ENCODE peak calls at places on chromosomes 7 and 10, in six cellular contexts. One of them, this sample, is unnamed. For H3K9me3, the result is how much of the 10 kb centered on the place peaks cover.

GRCh38 chr7:19713676-19714075 is 4.8 kb upstream of the POLR1F start:
- DNase-seq in kidney: no peak
- DNase-seq in fibroblast of lung: peak
- DNase-seq in PC-9: peak
- DNase-seq in hepatocyte: peak
- DNase-seq in psoas muscle: no peak
- DNase-seq in this sample: peak

GRCh38 chr10:61280303-61280702 is 172.9 kb downstream of the TMEM26 start:
- DNase-seq in psoas muscle: no peak
- DNase-seq in PC-9: peak
- DNase-seq in fibroblast of lung: peak
- DNase-seq in hepatocyte: no peak
- DNase-seq in kidney: no peak
- DNase-seq in this sample: no peak

GRCh38 chr7:157543276-157543675 is 206.5 kb downstream of the DNAJB6 start:
- DNase-seq in hepatocyte: no peak
- DNase-seq in psoas muscle: peak
- DNase-seq in fibroblast of lung: no peak
- DNase-seq in kidney: peak
- DNase-seq in PC-9: no peak
- DNase-seq in this sample: no peak

GRCh38 chr7:26157520-26158105 is 5.6 kb downstream of the NFE2L3 start:
- DNase-seq in psoas muscle: no peak
- DNase-seq in PC-9: no peak
- DNase-seq in fibroblast of lung: no peak
- DNase-seq in kidney: no peak
- DNase-seq in hepatocyte: no peak
- DNase-seq in this sample: no peak

GRCh38 chr10:32582946-32583345 is 137.0 kb downstream of the CCDC7 start:
- DNase-seq in PC-9: no peak
- DNase-seq in psoas muscle: no peak
- DNase-seq in hepatocyte: no peak
- DNase-seq in fibroblast of lung: peak
- DNase-seq in kidney: no peak
- DNase-seq in this sample: no peak

GRCh38 chr7:85041599-85042216 is 145.1 kb downstream of the SEMA3D start:
- DNase-seq in psoas muscle: peak
- DNase-seq in fibroblast of lung: peak
- DNase-seq in kidney: no peak
- DNase-seq in PC-9: no peak
- DNase-seq in hepatocyte: peak
- DNase-seq in this sample: no peak

GRCh38 chr10:31677198-31678138 is 251.2 kb downstream of the ARHGAP12 start:
- DNase-seq in hepatocyte: no peak
- DNase-seq in fibroblast of lung: peak
- DNase-seq in PC-9: no peak
- DNase-seq in psoas muscle: no peak
- DNase-seq in kidney: no peak
- DNase-seq in this sample: no peak

GRCh38 chr10:79399242-79399831 is 46.1 kb downstream of the ZCCHC24 start:
- DNase-seq in PC-9: no peak
- DNase-seq in psoas muscle: peak
- DNase-seq in hepatocyte: peak
- DNase-seq in kidney: peak
- DNase-seq in fibroblast of lung: peak
- DNase-seq in this sample: no peak

GRCh38 chr10:132539431-132539839 is 1.8 kb downstream of the INPP5A start:
- DNase-seq in kidney: peak
- DNase-seq in hepatocyte: no peak
- DNase-seq in fibroblast of lung: peak
- DNase-seq in psoas muscle: peak
- DNase-seq in PC-9: no peak
- DNase-seq in this sample: no peak

GRCh38 chr7:35617076-35617475 is 77.9 kb downstream of the HERPUD2 start:
- DNase-seq in psoas muscle: no peak
- DNase-seq in hepatocyte: no peak
- DNase-seq in kidney: no peak
- DNase-seq in PC-9: no peak
- DNase-seq in fibroblast of lung: peak
- DNase-seq in this sample: no peak

GRCh38 chr7:101128040-101128834 is 1.3 kb downstream of the SERPINE1 start:
- DNase-seq in fibroblast of lung: no peak
- DNase-seq in PC-9: peak
- DNase-seq in hepatocyte: no peak
- DNase-seq in psoas muscle: no peak
- DNase-seq in kidney: no peak
- DNase-seq in this sample: no peak

GRCh38 chr10:48765527-48765926 is 80.9 kb downstream of the WDFY4 start:
- DNase-seq in hepatocyte: no peak
- DNase-seq in kidney: no peak
- DNase-seq in psoas muscle: no peak
- DNase-seq in PC-9: no peak
- DNase-seq in fibroblast of lung: no peak
- DNase-seq in this sample: no peak

GRCh38 chr7:159370-160270 is 32.8 kb upstream of the FAM20C start:
- DNase-seq in psoas muscle: peak
- DNase-seq in kidney: peak
- DNase-seq in PC-9: no peak
- DNase-seq in hepatocyte: peak
- DNase-seq in fibroblast of lung: no peak
- DNase-seq in this sample: no peak

GRCh38 chr7:80129785-80130184 is 4.8 kb upstream of the GNAI1 start:
- DNase-seq in psoas muscle: no peak
- DNase-seq in hepatocyte: no peak
- DNase-seq in PC-9: no peak
- DNase-seq in kidney: no peak
- DNase-seq in fibroblast of lung: no peak
- DNase-seq in this sample: no peak

DNA sequence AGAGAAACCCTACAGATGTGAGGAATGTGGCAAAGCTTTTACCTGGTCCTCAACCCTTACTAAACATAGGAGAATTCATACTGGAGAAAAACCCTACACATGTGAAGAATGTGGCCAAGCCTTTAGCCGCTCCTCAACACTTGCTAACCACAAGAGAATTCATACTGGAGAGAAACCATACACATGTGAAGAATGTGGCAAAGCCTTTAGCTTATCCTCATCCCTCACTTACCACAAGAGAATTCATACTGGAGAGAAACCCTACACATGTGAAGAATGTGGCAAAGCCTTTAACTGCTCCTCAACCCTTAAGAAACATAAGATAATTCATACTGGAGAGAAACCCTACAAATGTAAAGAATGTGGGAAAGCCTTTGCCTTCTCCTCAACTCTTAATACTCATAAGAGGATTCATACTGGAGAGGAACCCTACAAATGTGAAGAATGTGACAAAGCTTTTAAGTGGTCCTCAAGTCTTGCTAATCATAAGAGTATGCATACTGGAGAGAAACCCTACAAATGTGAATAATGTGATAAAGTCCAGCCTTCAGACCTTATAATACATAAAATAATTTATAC is 38.2 kb downstream of the ZNF679 start:
- DNase-seq in kidney: no peak
- DNase-seq in PC-9: no peak
- DNase-seq in psoas muscle: no peak
- DNase-seq in fibroblast of lung: no peak
- DNase-seq in hepatocyte: no peak
- DNase-seq in this sample: no peak
- H3K9me3 ChIP-seq in kidney: under half
- H3K9me3 ChIP-seq in PC-9: under half
- H3K9me3 ChIP-seq in psoas muscle: under half
- H3K9me3 ChIP-seq in fibroblast of lung: under half
- H3K9me3 ChIP-seq in hepatocyte: under half
- H3K9me3 ChIP-seq in this sample: under half

GRCh38 chr10:69351589-69351988 is 65.1 kb downstream of the TACR2 start:
- DNase-seq in PC-9: no peak
- DNase-seq in kidney: no peak
- DNase-seq in psoas muscle: no peak
- DNase-seq in hepatocyte: no peak
- DNase-seq in fibroblast of lung: no peak
- DNase-seq in this sample: no peak
- H3K27ac ChIP-seq in PC-9: peak
- H3K27ac ChIP-seq in kidney: no peak
- H3K27ac ChIP-seq in psoas muscle: no peak
- H3K27ac ChIP-seq in hepatocyte: no peak
- H3K27ac ChIP-seq in fibroblast of lung: peak
- H3K27ac ChIP-seq in this sample: no peak

GRCh38 chr7:71026680-71027079 is 105.3 kb upstream of the GALNT17 start:
- DNase-seq in psoas muscle: no peak
- DNase-seq in PC-9: no peak
- DNase-seq in kidney: no peak
- DNase-seq in hepatocyte: no peak
- DNase-seq in fibroblast of lung: no peak
- DNase-seq in this sample: no peak
- H3K9me3 ChIP-seq in psoas muscle: under half
- H3K9me3 ChIP-seq in PC-9: under half
- H3K9me3 ChIP-seq in kidney: under half
- H3K9me3 ChIP-seq in hepatocyte: under half
- H3K9me3 ChIP-seq in fibroblast of lung: under half
- H3K9me3 ChIP-seq in this sample: under half

DNA sequence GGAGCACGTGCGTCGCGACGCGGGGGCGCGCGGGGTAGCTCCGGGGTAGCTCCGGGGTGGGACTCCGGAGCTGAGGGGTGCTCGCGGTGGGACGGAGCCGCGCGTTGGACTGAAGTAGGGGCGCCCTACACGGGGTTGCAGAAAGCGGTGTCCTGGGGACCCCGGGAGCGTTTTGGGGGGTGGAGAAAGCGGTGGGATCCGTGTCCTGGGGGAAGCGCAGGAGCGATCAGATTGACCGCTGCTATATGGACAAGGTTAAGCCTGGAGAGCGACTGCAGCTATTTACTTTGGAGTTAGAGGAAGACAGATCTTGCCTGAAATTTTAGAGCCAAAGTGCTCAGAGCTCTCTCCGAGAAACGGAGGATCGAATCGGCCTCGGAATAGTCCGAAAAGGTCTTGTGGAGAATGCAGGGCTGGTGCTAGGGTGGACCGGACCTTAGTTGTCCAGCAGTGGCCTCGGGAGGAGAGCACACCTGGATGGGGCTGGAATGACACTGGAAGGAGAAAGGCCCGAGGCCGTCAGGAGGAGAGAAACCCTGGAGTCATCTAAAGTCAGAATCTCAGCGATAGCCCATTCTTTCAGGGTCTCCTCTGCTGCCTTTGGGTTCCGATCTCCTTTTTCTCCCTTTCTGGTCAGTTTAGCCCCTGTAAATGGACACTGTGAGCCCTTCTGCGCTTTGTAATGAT is 564 bp downstream of the PDSS1 start:
- DNase-seq in fibroblast of lung: peak
- DNase-seq in PC-9: no peak
- DNase-seq in hepatocyte: no peak
- DNase-seq in psoas muscle: no peak
- DNase-seq in kidney: peak
- DNase-seq in this sample: no peak
- H3K27ac ChIP-seq in fibroblast of lung: peak
- H3K27ac ChIP-seq in PC-9: no peak
- H3K27ac ChIP-seq in hepatocyte: peak
- H3K27ac ChIP-seq in psoas muscle: peak
- H3K27ac ChIP-seq in kidney: no peak
- H3K27ac ChIP-seq in this sample: no peak

GRCh38 chr7:67705850-67706249 is 709.2 kb downstream of the TYW1 start:
- DNase-seq in PC-9: no peak
- DNase-seq in hepatocyte: no peak
- DNase-seq in psoas muscle: no peak
- DNase-seq in kidney: no peak
- DNase-seq in fibroblast of lung: no peak
- DNase-seq in this sample: no peak
- H3K9me3 ChIP-seq in PC-9: under half
- H3K9me3 ChIP-seq in hepatocyte: under half
- H3K9me3 ChIP-seq in psoas muscle: under half
- H3K9me3 ChIP-seq in kidney: under half
- H3K9me3 ChIP-seq in fibroblast of lung: under half
- H3K9me3 ChIP-seq in this sample: under half

GRCh38 chr10:82811621-82812020 is 936.6 kb downstream of the NRG3 start:
- DNase-seq in psoas muscle: no peak
- DNase-seq in fibroblast of lung: no peak
- DNase-seq in PC-9: no peak
- DNase-seq in hepatocyte: no peak
- DNase-seq in kidney: no peak
- DNase-seq in this sample: no peak
- H3K27ac ChIP-seq in psoas muscle: no peak
- H3K27ac ChIP-seq in fibroblast of lung: no peak
- H3K27ac ChIP-seq in PC-9: no peak
- H3K27ac ChIP-seq in hepatocyte: no peak
- H3K27ac ChIP-seq in kidney: no peak
- H3K27ac ChIP-seq in this sample: no peak

GRCh38 chr10:7689591-7689990 is 13.5 kb upstream of the ITIH2 start:
- DNase-seq in kidney: no peak
- DNase-seq in psoas muscle: no peak
- DNase-seq in PC-9: no peak
- DNase-seq in fibroblast of lung: no peak
- DNase-seq in hepatocyte: no peak
- DNase-seq in this sample: no peak
- H3K9me3 ChIP-seq in kidney: under half
- H3K9me3 ChIP-seq in psoas muscle: under half
- H3K9me3 ChIP-seq in PC-9: under half
- H3K9me3 ChIP-seq in fibroblast of lung: under half
- H3K9me3 ChIP-seq in hepatocyte: under half
- H3K9me3 ChIP-seq in this sample: under half